ENCODE peak calls at places on chromosomes 3 and 15, in eight cellular contexts. A, Z, C, J, K, O, X and D are unnamed samples.

GRCh38 chr15:94075349-94075748 is 156.0 kb upstream of the MCTP2 start:
- DNase-seq in A (no peak), Z (peak; percentile 84), C (no peak), J (peak; percentile 54), K (no peak), O (no peak), X (no peak), D (no peak)

GRCh38 chr15:89171136-89172072 is 50.0 kb downstream of the RLBP1 start:
- DNase-seq in A (peak; percentile 37), Z (no peak), C (peak; percentile 64), J (peak; percentile 63), K (no peak), O (no peak), X (no peak), D (peak; percentile 60)

GRCh38 chr15:24956131-24956838 is 1.5 kb downstream of the SNRPN start:
- DNase-seq in A (peak; percentile 66), Z (peak; percentile 58), C (peak; percentile 72), J (peak; percentile 81), K (peak; percentile 69), O (peak; percentile 75), X (peak; percentile 55), D (peak; percentile 75)

GRCh38 chr3:46903341-46904302 is 26.1 kb downstream of the PTH1R start:
- DNase-seq in A (no peak), Z (peak; percentile 21), C (peak; percentile 85), J (no peak), K (no peak), O (no peak), X (no peak), D (no peak)

GRCh38 chr3:109369510-109369909 is 32.2 kb upstream of the DPPA4 start:
- DNase-seq in A (no peak), Z (no peak), C (peak; percentile 53), J (no peak), K (no peak), O (no peak), X (no peak), D (no peak)

GRCh38 chr3:177905895-177906511 is 630.2 kb upstream of the KCNMB2 start:
- DNase-seq in A (no peak), Z (no peak), C (peak; percentile 78), J (no peak), K (no peak), O (peak; percentile 21), X (no peak), D (no peak)

GRCh38 chr15:55789066-55789660 is 46.2 kb upstream of the PRTG start:
- DNase-seq in A (no peak), Z (no peak), C (peak; percentile 33), J (peak; percentile 45), K (peak; percentile 26), O (no peak), X (no peak), D (peak; percentile 27)

GRCh38 chr15:44736261-44736765 is at the start of gene TRIM69:
- DNase-seq in A (no peak), Z (no peak), C (no peak), J (no peak), K (no peak), O (no peak), X (no peak), D (no peak)

GRCh38 chr3:50299929-50300680 is 900 bp upstream of the HYAL3 start:
- DNase-seq in A (peak; percentile 46), Z (no peak), C (peak; percentile 67), J (no peak), K (no peak), O (peak; percentile 81), X (no peak), D (no peak)

GRCh38 chr3:194294199-194294887 is 56.8 kb downstream of the CPN2 start:
- DNase-seq in A (no peak), Z (peak; percentile 17), C (no peak), J (no peak), K (no peak), O (no peak), X (no peak), D (no peak)

GRCh38 chr3:69320867-69321266 is 65.0 kb downstream of the FRMD4B start:
- DNase-seq in A (peak; percentile 33), Z (no peak), C (no peak), J (no peak), K (no peak), O (peak; percentile 22), X (peak; percentile 41), D (no peak)

GRCh38 chr3:42935472-42935871 is 29.5 kb downstream of the ZNF662 start:
- DNase-seq in A (no peak), Z (no peak), C (no peak), J (no peak), K (no peak), O (no peak), X (no peak), D (no peak)

GRCh38 chr3:40310690-40311089 is 1.2 kb downstream of the EIF1B start:
- DNase-seq in A (no peak), Z (no peak), C (peak; percentile 30), J (no peak), K (no peak), O (no peak), X (no peak), D (no peak)

GRCh38 chr15:65212097-65212496 is 824 bp upstream of the CILP start:
- DNase-seq in A (no peak), Z (no peak), C (peak; percentile 28), J (peak; percentile 38), K (peak; percentile 16), O (no peak), X (peak; percentile 22), D (no peak)

GRCh38 chr15:95929232-95929846 is 401.2 kb upstream of the NR2F2 start:
- DNase-seq in A (no peak), Z (no peak), C (no peak), J (no peak), K (no peak), O (no peak), X (peak; percentile 8), D (no peak)

GRCh38 chr3:94927175-94927574 is 864.3 kb downstream of the NSUN3 start:
- DNase-seq in A (no peak), Z (no peak), C (no peak), J (no peak), K (no peak), O (no peak), X (no peak), D (no peak)

GRCh38 chr3:195550723-195551122 is 7.6 kb upstream of the PPP1R2 start:
- DNase-seq in A (no peak), Z (no peak), C (no peak), J (no peak), K (no peak), O (no peak), X (no peak), D (no peak)

GRCh38 chr3:11476814-11477213 is 166.9 kb downstream of the VGLL4 start:
- DNase-seq in A (no peak), Z (no peak), C (peak; percentile 24), J (no peak), K (no peak), O (no peak), X (no peak), D (no peak)

GRCh38 chr3:32699429-32699828 is 14.4 kb downstream of the CNOT10 start:
- DNase-seq in A (no peak), Z (no peak), C (no peak), J (no peak), K (no peak), O (no peak), X (no peak), D (no peak)

GRCh38 chr3:115852278-115852677 is 229.0 kb downstream of the GAP43 start:
- DNase-seq in A (no peak), Z (no peak), C (no peak), J (no peak), K (no peak), O (no peak), X (no peak), D (no peak)

GRCh38 chr3:127768346-127769008 is 53.8 kb downstream of the MGLL start:
- DNase-seq in A (no peak), Z (no peak), C (peak; percentile 99), J (no peak), K (no peak), O (no peak), X (no peak), D (peak; percentile 80)

GRCh38 chr15:44207643-44208042 is 12.6 kb upstream of the FRMD5 start:
- DNase-seq in A (no peak), Z (no peak), C (peak; percentile 89), J (no peak), K (no peak), O (no peak), X (no peak), D (peak; percentile 49)